ENCODE peak calls at places on chromosome 9, in five cellular contexts. N is HCT116, A is PC-3, M is tibial nerve, O is breast epithelium. V is an unnamed sample.

GRCh38 chr9:21974542-21975409 is 19.4 kb downstream of the CDKN2A start:
- DNase-seq in N (peak; percentile 29), A (no peak), M (no peak), O (no peak), V (peak; percentile 27)

GRCh38 chr9:31958572-31958971 is 425.9 kb upstream of the ACO1 start:
- DNase-seq in N (no peak), A (no peak), M (no peak), O (no peak), V (no peak)

GRCh38 chr9:18362901-18363685 is 110.9 kb upstream of the ADAMTSL1 start:
- DNase-seq in N (no peak), A (no peak), M (no peak), O (no peak), V (no peak)

GRCh38 chr9:108417726-108418125 is 438.1 kb downstream of the ACTL7B start:
- DNase-seq in N (no peak), A (no peak), M (no peak), O (no peak), V (no peak)

GRCh38 chr9:20985851-20986600 is 45.4 kb downstream of the HACD4 start:
- DNase-seq in N (no peak), A (peak; percentile 54), M (no peak), O (no peak), V (no peak)

GRCh38 chr9:4923580-4924544 is 61.2 kb upstream of the JAK2 start:
- DNase-seq in N (no peak), A (peak; percentile 53), M (no peak), O (no peak), V (no peak)

GRCh38 chr9:120663950-120664349 is 50.3 kb downstream of the MEGF9 start:
- DNase-seq in N (no peak), A (no peak), M (no peak), O (no peak), V (no peak)

GRCh38 chr9:24766081-24766480 is 220.4 kb upstream of the IZUMO3 start:
- DNase-seq in N (no peak), A (no peak), M (no peak), O (no peak), V (no peak)

GRCh38 chr9:137045294-137046093 is 483 bp downstream of the NPDC1 start:
- DNase-seq in N (no peak), A (peak; percentile 25), M (no peak), O (no peak), V (no peak)

GRCh38 chr9:95507456-95508241 is 9.1 kb downstream of the PTCH1 start:
- DNase-seq in N (peak; percentile 63), A (peak; percentile 32), M (no peak), O (no peak), V (no peak)

GRCh38 chr9:116209406-116210116 is 56.0 kb downstream of the PAPPA start:
- DNase-seq in N (no peak), A (peak; percentile 48), M (no peak), O (no peak), V (no peak)

GRCh38 chr9:118928723-118929122 is 440.5 kb downstream of the BRINP1 start:
- DNase-seq in N (no peak), A (no peak), M (no peak), O (no peak), V (no peak)
- H3K9me3 ChIP-seq in N (peaks cover 12% of the 10 kb centered on the region), A (no peaks in the 10 kb centered on the region), M (no peaks in the 10 kb centered on the region), O (no peaks in the 10 kb centered on the region), V (no peaks in the 10 kb centered on the region)

GRCh38 chr9:96844040-96844439 is 10.3 kb downstream of the ZNF782 start:
- DNase-seq in N (no peak), A (no peak), M (no peak), O (no peak), V (no peak)
- H3K9me3 ChIP-seq in N (peaks cover 12% of the 10 kb centered on the region), A (peaks cover 18% of the 10 kb centered on the region), M (no peaks in the 10 kb centered on the region), O (no peaks in the 10 kb centered on the region), V (no peaks in the 10 kb centered on the region)

GRCh38 chr9:134993996-134994720 is 76.4 kb upstream of the FCN1 start:
- DNase-seq in N (no peak), A (no peak), M (no peak), O (peak; percentile 20), V (no peak)
- H3K9me3 ChIP-seq in N (no peaks in the 10 kb centered on the region), A (no peaks in the 10 kb centered on the region), M (no peaks in the 10 kb centered on the region), O (peaks cover 4% of the 10 kb centered on the region), V (no peaks in the 10 kb centered on the region)

GRCh38 chr9:96818535-96818934 is 35.8 kb downstream of the ZNF782 start:
- DNase-seq in N (no peak), A (no peak), M (no peak), O (no peak), V (no peak)
- H3K9me3 ChIP-seq in N (peaks cover 29% of the 10 kb centered on the region), A (peaks cover 57% of the 10 kb centered on the region), M (peaks cover 12% of the 10 kb centered on the region), O (peaks cover 97% of the 10 kb centered on the region), V (peaks cover 47% of the 10 kb centered on the region)

DNA sequence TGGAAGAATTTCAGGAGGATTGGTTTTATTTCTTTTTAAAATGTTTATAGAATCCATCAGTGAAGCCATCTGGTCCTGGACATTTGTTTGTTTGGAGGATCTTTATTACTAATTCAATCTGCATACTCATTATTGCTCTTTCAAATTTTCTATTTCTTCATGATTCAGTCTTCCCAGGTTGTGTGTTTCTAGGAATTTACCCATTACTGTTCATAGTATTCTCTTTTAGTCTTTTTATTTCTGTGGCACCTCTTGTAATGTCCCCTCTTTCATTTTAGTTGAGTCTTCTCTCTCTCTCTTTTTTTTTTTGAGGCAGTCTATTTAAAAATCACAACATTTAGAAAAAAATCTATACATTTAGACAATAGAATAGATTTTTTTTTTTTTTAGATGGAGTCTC is 32.3 kb downstream of the FGD3 start:
- DNase-seq in N (no peak), A (no peak), M (no peak), O (no peak), V (no peak)
- H3K9me3 ChIP-seq in N (peaks cover 10% of the 10 kb centered on the region), A (peaks cover 19% of the 10 kb centered on the region), M (no peaks in the 10 kb centered on the region), O (peaks cover 14% of the 10 kb centered on the region), V (no peaks in the 10 kb centered on the region)

GRCh38 chr9:122442568-122442967 is 35.2 kb downstream of the OR1J1 start:
- DNase-seq in N (no peak), A (no peak), M (no peak), O (no peak), V (no peak)
- H3K9me3 ChIP-seq in N (no peaks in the 10 kb centered on the region), A (no peaks in the 10 kb centered on the region), M (no peaks in the 10 kb centered on the region), O (no peaks in the 10 kb centered on the region), V (no peaks in the 10 kb centered on the region)

GRCh38 chr9:101397746-101398334 is 578 bp downstream of the MRPL50 start:
- DNase-seq in N (no peak), A (no peak), M (no peak), O (no peak), V (no peak)

GRCh38 chr9:101398335-101398929 is at the start of the genes MRPL50 and ZNF189:
- DNase-seq in N (peak; percentile 96), A (peak; percentile 93), M (peak; percentile 99), O (peak; percentile 97), V (peak; percentile 89)

GRCh38 chr9:101399641-101399965 is 952 bp downstream of the ZNF189 start:
- DNase-seq in N (no peak), A (no peak), M (no peak), O (no peak), V (no peak)

GRCh38 chr9:101400120-101400519 is 1.5 kb downstream of the ZNF189 start:
- DNase-seq in N (no peak), A (no peak), M (no peak), O (no peak), V (no peak)

DNA sequence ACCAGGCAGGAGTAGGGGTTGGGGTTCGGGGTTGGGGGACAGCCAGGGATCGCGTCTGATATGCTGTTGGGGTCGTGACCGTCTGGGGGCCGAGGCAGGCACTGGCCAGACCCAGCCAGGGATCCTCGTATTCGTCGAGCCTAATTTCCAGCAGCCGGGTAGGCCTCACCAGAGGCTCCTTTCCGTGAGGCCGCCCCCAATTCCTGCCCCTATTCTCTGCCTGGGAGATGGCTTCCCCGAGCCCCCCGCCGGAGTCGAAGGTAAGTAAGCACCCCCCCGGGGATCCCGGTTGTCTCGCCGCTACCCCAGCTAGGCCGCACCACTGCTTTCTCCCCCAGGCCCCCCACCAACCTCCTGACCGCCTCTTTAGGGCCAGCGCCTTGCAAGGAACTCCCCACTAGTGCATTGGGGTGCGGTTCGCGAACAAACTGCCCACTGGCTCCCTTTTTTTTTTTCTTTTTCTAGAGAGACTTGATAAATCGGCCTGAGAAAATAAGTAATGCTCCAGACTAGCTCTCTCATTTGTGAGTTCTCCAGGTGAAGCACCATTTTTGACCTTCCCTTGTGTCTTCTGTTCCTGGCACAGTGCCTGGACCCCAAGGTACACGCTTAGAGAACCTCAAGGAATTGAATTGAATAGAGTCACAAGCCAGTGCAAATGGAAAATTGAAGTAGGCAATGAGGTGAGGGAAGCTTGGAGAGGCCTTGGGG is 434 bp downstream of the ZNF189 start:
- DNase-seq in N (no peak), A (no peak), M (peak; percentile 16), O (peak; percentile 56), V (no peak)
- H3K9me3 ChIP-seq in N (no peaks in the 10 kb centered on the region), A (peaks cover 3% of the 10 kb centered on the region), M (no peaks in the 10 kb centered on the region), O (peaks cover 33% of the 10 kb centered on the region), V (no peaks in the 10 kb centered on the region)

V was measured in CD8-positive, alpha-beta T cell.